ENCODE peak calls at places on chromosomes 1 and 21, in five cellular contexts. One of them, this sample, is unnamed.

GRCh38 chr1:64072089-64072835 is 131.2 kb upstream of the UBE2U start:
- DNase-seq in activated T-cell treated with anti-CD3 and anti-CD28 coated beads, Interleukin-2, amount 50 U/mL, for 1 hour: no peak
- DNase-seq in GM04504: no peak
- DNase-seq in fibroblast of lung: peak; percentile 51
- DNase-seq in left ventricle myocardium superior: no peak
- DNase-seq in this sample: no peak

GRCh38 chr1:10471411-10472219 is 714 bp downstream of the DFFA start:
- DNase-seq in activated T-cell treated with anti-CD3 and anti-CD28 coated beads, Interleukin-2, amount 50 U/mL, for 1 hour: no peak
- DNase-seq in left ventricle myocardium superior: no peak
- DNase-seq in fibroblast of lung: peak; percentile 42
- DNase-seq in GM04504: no peak
- DNase-seq in this sample: peak; percentile 65

GRCh38 chr1:94738371-94738770 is 81.8 kb upstream of the SLC44A3 start:
- DNase-seq in fibroblast of lung: no peak
- DNase-seq in GM04504: no peak
- DNase-seq in left ventricle myocardium superior: no peak
- DNase-seq in activated T-cell treated with anti-CD3 and anti-CD28 coated beads, Interleukin-2, amount 50 U/mL, for 1 hour: no peak
- DNase-seq in this sample: no peak

GRCh38 chr1:229231754-229232119 is 39.2 kb upstream of the RAB4A start:
- DNase-seq in GM04504: no peak
- DNase-seq in left ventricle myocardium superior: no peak
- DNase-seq in fibroblast of lung: no peak
- DNase-seq in activated T-cell treated with anti-CD3 and anti-CD28 coated beads, Interleukin-2, amount 50 U/mL, for 1 hour: no peak
- DNase-seq in this sample: no peak

GRCh38 chr21:46188226-46189212 is 4.3 kb upstream of the SPATC1L start:
- DNase-seq in activated T-cell treated with anti-CD3 and anti-CD28 coated beads, Interleukin-2, amount 50 U/mL, for 1 hour: no peak
- DNase-seq in fibroblast of lung: peak; percentile 44
- DNase-seq in GM04504: peak; percentile 43
- DNase-seq in left ventricle myocardium superior: peak; percentile 72
- DNase-seq in this sample: peak; percentile 72

GRCh38 chr1:194076646-194077045 is 890.2 kb upstream of the B3GALT2 start:
- DNase-seq in activated T-cell treated with anti-CD3 and anti-CD28 coated beads, Interleukin-2, amount 50 U/mL, for 1 hour: no peak
- DNase-seq in fibroblast of lung: no peak
- DNase-seq in left ventricle myocardium superior: no peak
- DNase-seq in GM04504: no peak
- DNase-seq in this sample: no peak

GRCh38 chr1:230278871-230279582 is 147.1 kb downstream of the PGBD5 start:
- DNase-seq in fibroblast of lung: no peak
- DNase-seq in left ventricle myocardium superior: no peak
- DNase-seq in activated T-cell treated with anti-CD3 and anti-CD28 coated beads, Interleukin-2, amount 50 U/mL, for 1 hour: no peak
- DNase-seq in GM04504: no peak
- DNase-seq in this sample: no peak

GRCh38 chr1:209405183-209405823 is 178.2 kb upstream of the CAMK1G start:
- DNase-seq in left ventricle myocardium superior: no peak
- DNase-seq in GM04504: no peak
- DNase-seq in activated T-cell treated with anti-CD3 and anti-CD28 coated beads, Interleukin-2, amount 50 U/mL, for 1 hour: no peak
- DNase-seq in fibroblast of lung: peak; percentile 51
- DNase-seq in this sample: no peak

GRCh38 chr1:40435876-40436275 is 14.4 kb upstream of the ZFP69B start:
- DNase-seq in left ventricle myocardium superior: no peak
- DNase-seq in activated T-cell treated with anti-CD3 and anti-CD28 coated beads, Interleukin-2, amount 50 U/mL, for 1 hour: no peak
- DNase-seq in fibroblast of lung: peak; percentile 14
- DNase-seq in GM04504: no peak
- DNase-seq in this sample: no peak

GRCh38 chr1:8889103-8889846 is 10.8 kb upstream of the ENO1 start:
- DNase-seq in fibroblast of lung: no peak
- DNase-seq in GM04504: no peak
- DNase-seq in left ventricle myocardium superior: no peak
- DNase-seq in activated T-cell treated with anti-CD3 and anti-CD28 coated beads, Interleukin-2, amount 50 U/mL, for 1 hour: no peak
- DNase-seq in this sample: no peak

GRCh38 chr1:25688390-25689119 is 72.0 kb downstream of the MAN1C1 start:
- DNase-seq in GM04504: no peak
- DNase-seq in fibroblast of lung: peak; percentile 49
- DNase-seq in activated T-cell treated with anti-CD3 and anti-CD28 coated beads, Interleukin-2, amount 50 U/mL, for 1 hour: no peak
- DNase-seq in left ventricle myocardium superior: peak; percentile 54
- DNase-seq in this sample: no peak

GRCh38 chr1:183103141-183103540 is 79.9 kb downstream of the LAMC1 start:
- DNase-seq in GM04504: no peak
- DNase-seq in activated T-cell treated with anti-CD3 and anti-CD28 coated beads, Interleukin-2, amount 50 U/mL, for 1 hour: no peak
- DNase-seq in fibroblast of lung: no peak
- DNase-seq in left ventricle myocardium superior: no peak
- DNase-seq in this sample: no peak

GRCh38 chr1:207799989-207800648 is 48.3 kb downstream of the CD46 start:
- DNase-seq in left ventricle myocardium superior: no peak
- DNase-seq in activated T-cell treated with anti-CD3 and anti-CD28 coated beads, Interleukin-2, amount 50 U/mL, for 1 hour: no peak
- DNase-seq in fibroblast of lung: no peak
- DNase-seq in GM04504: no peak
- DNase-seq in this sample: no peak

GRCh38 chr1:119220980-119221379 is 80.5 kb upstream of the WARS2 start:
- DNase-seq in GM04504: peak; percentile 19
- DNase-seq in fibroblast of lung: no peak
- DNase-seq in left ventricle myocardium superior: no peak
- DNase-seq in activated T-cell treated with anti-CD3 and anti-CD28 coated beads, Interleukin-2, amount 50 U/mL, for 1 hour: no peak
- DNase-seq in this sample: no peak

GRCh38 chr1:115069626-115070308 is 19.5 kb downstream of the TSPAN2 start:
- DNase-seq in GM04504: no peak
- DNase-seq in left ventricle myocardium superior: no peak
- DNase-seq in activated T-cell treated with anti-CD3 and anti-CD28 coated beads, Interleukin-2, amount 50 U/mL, for 1 hour: no peak
- DNase-seq in fibroblast of lung: no peak
- DNase-seq in this sample: no peak

GRCh38 chr1:81430955-81431646 is 369.6 kb upstream of the ADGRL2 start:
- DNase-seq in left ventricle myocardium superior: no peak
- DNase-seq in activated T-cell treated with anti-CD3 and anti-CD28 coated beads, Interleukin-2, amount 50 U/mL, for 1 hour: no peak
- DNase-seq in GM04504: no peak
- DNase-seq in fibroblast of lung: no peak
- DNase-seq in this sample: peak; percentile 40

GRCh38 chr1:78237364-78237916 is 191.7 kb downstream of the GIPC2 start:
- DNase-seq in GM04504: no peak
- DNase-seq in fibroblast of lung: no peak
- DNase-seq in activated T-cell treated with anti-CD3 and anti-CD28 coated beads, Interleukin-2, amount 50 U/mL, for 1 hour: no peak
- DNase-seq in left ventricle myocardium superior: no peak
- DNase-seq in this sample: peak; percentile 18

GRCh38 chr1:224173523-224173922 is 9.5 kb upstream of the DEGS1 start:
- DNase-seq in activated T-cell treated with anti-CD3 and anti-CD28 coated beads, Interleukin-2, amount 50 U/mL, for 1 hour: no peak
- DNase-seq in fibroblast of lung: no peak
- DNase-seq in GM04504: no peak
- DNase-seq in left ventricle myocardium superior: no peak
- DNase-seq in this sample: no peak

GRCh38 chr1:10694274-10694632 is 102.2 kb downstream of the CASZ1 start:
- DNase-seq in fibroblast of lung: no peak
- DNase-seq in GM04504: no peak
- DNase-seq in activated T-cell treated with anti-CD3 and anti-CD28 coated beads, Interleukin-2, amount 50 U/mL, for 1 hour: peak; percentile 70
- DNase-seq in left ventricle myocardium superior: no peak
- DNase-seq in this sample: no peak

GRCh38 chr1:36831171-36831810 is 203.0 kb downstream of the GRIK3 start:
- DNase-seq in activated T-cell treated with anti-CD3 and anti-CD28 coated beads, Interleukin-2, amount 50 U/mL, for 1 hour: no peak
- DNase-seq in GM04504: no peak
- DNase-seq in left ventricle myocardium superior: no peak
- DNase-seq in fibroblast of lung: no peak
- DNase-seq in this sample: no peak

GRCh38 chr1:181251713-181252075 is 163.2 kb downstream of the IER5 start:
- DNase-seq in fibroblast of lung: no peak
- DNase-seq in left ventricle myocardium superior: no peak
- DNase-seq in activated T-cell treated with anti-CD3 and anti-CD28 coated beads, Interleukin-2, amount 50 U/mL, for 1 hour: no peak
- DNase-seq in GM04504: no peak
- DNase-seq in this sample: peak; percentile 8

GRCh38 chr1:3219005-3219724 is 150.2 kb downstream of the PRDM16 start:
- DNase-seq in fibroblast of lung: peak; percentile 1
- DNase-seq in left ventricle myocardium superior: peak; percentile 87
- DNase-seq in activated T-cell treated with anti-CD3 and anti-CD28 coated beads, Interleukin-2, amount 50 U/mL, for 1 hour: no peak
- DNase-seq in GM04504: peak; percentile 2
- DNase-seq in this sample: no peak

GRCh38 chr1:175294179-175294756 is 101.7 kb upstream of the KIAA0040 start:
- DNase-seq in left ventricle myocardium superior: no peak
- DNase-seq in GM04504: no peak
- DNase-seq in activated T-cell treated with anti-CD3 and anti-CD28 coated beads, Interleukin-2, amount 50 U/mL, for 1 hour: no peak
- DNase-seq in fibroblast of lung: no peak
- DNase-seq in this sample: no peak

GRCh38 chr1:67987046-67987799 is 63.2 kb downstream of the DIRAS3 start:
- DNase-seq in left ventricle myocardium superior: no peak
- DNase-seq in GM04504: peak; percentile 86
- DNase-seq in activated T-cell treated with anti-CD3 and anti-CD28 coated beads, Interleukin-2, amount 50 U/mL, for 1 hour: no peak
- DNase-seq in fibroblast of lung: peak; percentile 95
- DNase-seq in this sample: no peak

GRCh38 chr1:26771643-26772321 is 16.0 kb upstream of the PIGV start:
- DNase-seq in activated T-cell treated with anti-CD3 and anti-CD28 coated beads, Interleukin-2, amount 50 U/mL, for 1 hour: no peak
- DNase-seq in GM04504: peak; percentile 98
- DNase-seq in left ventricle myocardium superior: peak; percentile 41
- DNase-seq in fibroblast of lung: peak; percentile 99
- DNase-seq in this sample: no peak

GRCh38 chr1:54984126-54984842 is 3.9 kb downstream of the TMEM61 start:
- DNase-seq in GM04504: no peak
- DNase-seq in activated T-cell treated with anti-CD3 and anti-CD28 coated beads, Interleukin-2, amount 50 U/mL, for 1 hour: no peak
- DNase-seq in fibroblast of lung: no peak
- DNase-seq in left ventricle myocardium superior: no peak
- DNase-seq in this sample: peak; percentile 48

GRCh38 chr1:15975805-15976680 is at the start of gene ZBTB17:
- DNase-seq in activated T-cell treated with anti-CD3 and anti-CD28 coated beads, Interleukin-2, amount 50 U/mL, for 1 hour: peak; percentile 97
- DNase-seq in GM04504: peak; percentile 80
- DNase-seq in fibroblast of lung: peak; percentile 91
- DNase-seq in left ventricle myocardium superior: peak; percentile 98
- DNase-seq in this sample: peak; percentile 96

This sample was measured in H7.